ENCODE peak calls at places on chromosomes 11 and 22, in ten cellular contexts. B, A, S, Z, E, I, R, N, H and C are unnamed samples.

GRCh38 chr22:22408269-22408668 is 100.3 kb downstream of the ZNF280B start:
- DNase-seq in B (no peak), A (no peak), S (no peak), Z (no peak), E (no peak), I (no peak), R (no peak), N (no peak), H (no peak), C (peak; percentile 29)

GRCh38 chr11:33490842-33491370 is 209.7 kb downstream of the C11orf91 start:
- DNase-seq in B (no peak), A (no peak), S (no peak), Z (no peak), E (no peak), I (no peak), R (no peak), N (no peak), H (no peak), C (no peak)

GRCh38 chr11:96293583-96293982 is 49.4 kb downstream of the MAML2 start:
- DNase-seq in B (peak; percentile 34), A (no peak), S (no peak), Z (no peak), E (no peak), I (no peak), R (no peak), N (no peak), H (no peak), C (no peak)

GRCh38 chr11:34213366-34213765 is 107.9 kb downstream of the NAT10 start:
- DNase-seq in B (no peak), A (no peak), S (no peak), Z (no peak), E (no peak), I (no peak), R (no peak), N (peak; percentile 38), H (no peak), C (no peak)

GRCh38 chr22:22943521-22944267 is 56.1 kb downstream of the IGLL5 start:
- DNase-seq in B (no peak), A (no peak), S (no peak), Z (no peak), E (no peak), I (no peak), R (peak; percentile 21), N (no peak), H (peak; percentile 14), C (peak; percentile 65)

GRCh38 chr22:48891688-48892380 is 935.8 kb downstream of the BRD1 start:
- DNase-seq in B (no peak), A (no peak), S (no peak), Z (no peak), E (no peak), I (no peak), R (peak; percentile 18), N (no peak), H (no peak), C (no peak)

GRCh38 chr11:62048101-62048500 is 75.7 kb upstream of the INCENP start:
- DNase-seq in B (no peak), A (no peak), S (no peak), Z (no peak), E (no peak), I (no peak), R (no peak), N (no peak), H (no peak), C (no peak)

GRCh38 chr11:62108017-62108750 is 15.6 kb upstream of the INCENP start:
- DNase-seq in B (peak; percentile 77), A (no peak), S (no peak), Z (no peak), E (peak; percentile 49), I (no peak), R (no peak), N (peak; percentile 74), H (no peak), C (no peak)

GRCh38 chr11:120335596-120335927 is 651 bp upstream of the ARHGEF12 start:
- DNase-seq in B (no peak), A (no peak), S (peak; percentile 54), Z (no peak), E (peak; percentile 27), I (no peak), R (peak; percentile 47), N (no peak), H (no peak), C (no peak)

GRCh38 chr11:96319901-96320656 is 22.9 kb downstream of the MAML2 start:
- DNase-seq in B (no peak), A (no peak), S (no peak), Z (no peak), E (no peak), I (no peak), R (no peak), N (no peak), H (no peak), C (no peak)

DNA sequence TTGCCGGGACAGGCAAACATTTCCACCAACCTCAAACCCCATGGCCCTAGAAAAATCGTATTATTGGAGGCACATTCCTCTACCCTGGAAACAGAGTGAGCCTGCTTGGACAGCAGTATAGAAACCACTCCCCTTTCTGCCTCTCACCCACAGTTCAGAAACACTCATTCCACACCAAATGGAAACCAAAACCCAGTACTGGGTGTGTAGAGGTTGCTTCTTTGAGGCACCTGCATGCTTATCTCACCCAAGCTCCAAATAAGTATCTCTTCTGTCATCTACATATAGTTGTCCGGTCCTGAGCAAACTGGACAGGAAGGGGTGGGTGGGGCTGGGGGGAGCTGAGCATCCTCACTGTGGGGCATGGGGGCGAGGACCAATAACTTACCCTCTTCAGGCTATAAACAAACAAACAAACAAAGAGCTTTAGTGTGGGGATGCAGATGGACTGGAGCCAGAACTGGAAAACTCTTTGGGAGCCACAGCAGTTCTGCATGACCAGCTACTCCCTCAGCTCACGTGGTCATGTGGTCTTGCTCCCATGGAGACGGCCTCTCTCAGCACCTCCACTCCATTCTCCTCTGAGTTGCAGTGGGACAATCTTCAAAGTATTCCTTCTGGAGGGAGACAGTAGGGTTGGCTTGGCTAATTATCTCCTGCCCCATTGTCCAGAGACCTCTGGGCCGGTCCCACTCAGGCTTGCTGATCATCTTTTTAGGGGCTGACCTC is 1.0 kb upstream of the PLAAT2 start:
- DNase-seq in B (no peak), A (no peak), S (peak; percentile 91), Z (peak; percentile 22), E (no peak), I (no peak), R (peak; percentile 48), N (no peak), H (no peak), C (peak; percentile 58)
- H3K4me3 ChIP-seq in B (no peak overlapping the region), A (no peak overlapping the region), S (no peak overlapping the region), Z (no peak overlapping the region), E (no peak overlapping the region), I (no peak overlapping the region), R (no peak overlapping the region), N (no peak overlapping the region), H (no peak overlapping the region), C (no peak overlapping the region)

GRCh38 chr11:68942751-68943271 is 38.0 kb downstream of the MRGPRD start:
- DNase-seq in B (peak; percentile 37), A (peak; percentile 64), S (no peak), Z (peak; percentile 90), E (no peak), I (no peak), R (no peak), N (no peak), H (no peak), C (no peak)
- TF ChIP-seq POLR2A in B (no peak), A (peak; percentile 23), S (no peak), Z (no peak), E (no peak), I (no peak), R (no peak), N (no peak), H (no peak), C (no peak)

GRCh38 chr11:66123902-66124301 is 53.8 kb downstream of the PACS1 start:
- DNase-seq in B (no peak), A (no peak), S (peak; percentile 85), Z (no peak), E (peak; percentile 48), I (no peak), R (peak; percentile 44), N (no peak), H (peak; percentile 42), C (no peak)

GRCh38 chr11:66126808-66127555 is 56.9 kb downstream of the PACS1 start:
- DNase-seq in B (peak; percentile 68), A (peak; percentile 31), S (peak; percentile 76), Z (peak; percentile 72), E (peak; percentile 50), I (no peak), R (peak; percentile 56), N (no peak), H (peak; percentile 49), C (peak; percentile 53)

GRCh38 chr11:66121453-66121852 is 51.4 kb downstream of the PACS1 start:
- DNase-seq in B (no peak), A (no peak), S (no peak), Z (no peak), E (no peak), I (no peak), R (no peak), N (no peak), H (no peak), C (no peak)

GRCh38 chr11:66124564-66124963 is 54.5 kb downstream of the PACS1 start:
- DNase-seq in B (no peak), A (no peak), S (peak; percentile 32), Z (no peak), E (no peak), I (no peak), R (no peak), N (peak; percentile 45), H (no peak), C (no peak)

DNA sequence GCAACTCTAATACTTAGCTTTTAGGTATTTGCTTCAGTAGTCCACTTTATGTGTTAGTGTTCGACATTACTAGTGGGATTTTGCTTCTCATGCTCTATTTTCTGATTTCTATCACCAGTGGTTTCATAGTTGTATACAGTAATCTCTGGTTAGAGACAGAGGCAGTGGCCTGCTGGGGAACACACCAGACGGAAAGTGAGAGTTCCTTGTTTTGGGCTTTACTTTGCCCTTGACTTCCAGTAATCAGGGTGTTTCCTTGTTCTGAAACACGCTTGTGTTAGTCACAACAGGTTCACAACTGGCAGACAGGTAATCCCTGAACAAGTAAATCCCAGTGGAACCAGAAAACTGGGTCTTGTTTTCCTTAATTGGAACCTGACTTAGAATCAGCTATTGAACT is 56.0 kb downstream of the PACS1 start:
- DNase-seq in B (no peak), A (no peak), S (no peak), Z (no peak), E (no peak), I (no peak), R (no peak), N (no peak), H (no peak), C (no peak)
- H3K4me3 ChIP-seq in B (no peak overlapping the region), A (no peak overlapping the region), S (no peak overlapping the region), Z (no peak overlapping the region), E (no peak overlapping the region), I (no peak overlapping the region), R (no peak overlapping the region), N (no peak overlapping the region), H (no peak overlapping the region), C (no peak overlapping the region)

DNA sequence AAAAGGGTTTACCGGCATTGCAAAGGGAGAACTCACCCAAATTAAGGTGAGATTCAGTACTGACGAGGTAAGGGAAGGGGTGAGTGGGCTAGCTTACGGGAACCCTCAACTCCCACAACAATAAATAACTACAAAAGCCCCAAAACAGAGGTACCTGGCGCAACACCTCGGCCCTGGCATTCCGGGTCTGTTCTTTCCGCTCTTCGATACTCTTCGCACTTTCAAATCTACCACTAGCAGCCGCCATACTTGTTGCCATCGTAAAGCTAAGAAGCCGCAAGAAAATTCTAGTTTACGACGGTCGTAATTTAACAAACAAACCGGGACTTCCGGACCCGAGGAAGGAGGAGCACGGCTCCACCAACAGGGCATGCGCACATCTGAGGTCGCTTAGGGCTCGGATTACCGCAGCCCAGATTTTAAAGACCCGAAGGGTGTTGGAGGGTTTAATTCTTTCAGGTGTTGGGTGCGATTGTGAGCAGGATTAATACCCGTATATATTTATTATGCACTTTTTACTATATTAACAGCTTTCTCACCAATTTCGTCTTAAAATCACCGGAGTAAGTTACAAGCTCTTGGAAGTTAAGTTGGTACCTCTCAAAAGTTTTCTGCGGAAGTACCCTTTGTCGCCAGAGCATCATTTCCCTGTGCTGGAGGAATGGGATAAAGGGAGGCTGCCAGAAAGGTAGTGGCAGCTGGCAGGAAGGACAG is at the start of gene CWF19L2:
- DNase-seq in B (peak; percentile 94), A (peak; percentile 85), S (peak; percentile 91), Z (peak; percentile 92), E (peak; percentile 90), I (peak; percentile 88), R (peak; percentile 88), N (peak; percentile 94), H (peak; percentile 90), C (peak; percentile 96)
- TF ChIP-seq POLR2A in B (peak; percentile 64), A (no peak), S (peak; percentile 68), Z (peak; percentile 47), E (no peak), I (peak; percentile 50), R (no peak), N (peak; percentile 58), H (peak; percentile 39), C (no peak)